ENCODE peak calls at places on chromosomes 11 and 22, in eight cellular contexts. A is heart left ventricle; O is brain microvascular endothelial cell; P is activated CD8-positive, alpha-beta T cell treated with anti-CD3 and anti-CD28 coated beads for 36 hours; U is GM06990; G is foreskin keratinocyte; Z is cardiac fibroblast; M is RWPE1. T is an unnamed sample.

GRCh38 chr22:47012589-47013365 is 250.3 kb downstream of the TBC1D22A start:
- DNase-seq in A (no peak), O (peak), P (no peak), U (no peak), G (no peak), Z (peak), M (no peak), T (no peak)

GRCh38 chr11:93532285-93532789 is 10.9 kb downstream of the SMCO4 start:
- DNase-seq in A (no peak), O (peak), P (peak), U (no peak), G (peak), Z (no peak), M (no peak), T (no peak)

GRCh38 chr11:86952933-86953637 is 2.1 kb downstream of the FZD4 start:
- DNase-seq in A (no peak), O (peak), P (no peak), U (no peak), G (no peak), Z (peak), M (no peak), T (no peak)

GRCh38 chr11:35675901-35676610 is 13.5 kb downstream of the TRIM44 start:
- DNase-seq in A (no peak), O (no peak), P (no peak), U (no peak), G (no peak), Z (peak), M (no peak), T (no peak)

GRCh38 chr22:19940536-19941364 is 822 bp upstream of the COMT start:
- DNase-seq in A (no peak), O (no peak), P (no peak), U (no peak), G (no peak), Z (no peak), M (no peak), T (no peak)

GRCh38 chr11:61507962-61508824 is at the start of gene LRRC10B:
- DNase-seq in A (no peak), O (no peak), P (peak), U (no peak), G (no peak), Z (no peak), M (no peak), T (peak)

GRCh38 chr11:120818097-120818496 is 205.8 kb upstream of the TBCEL start:
- DNase-seq in A (no peak), O (no peak), P (no peak), U (no peak), G (no peak), Z (no peak), M (no peak), T (no peak)

GRCh38 chr11:120548682-120549209 is 37.2 kb downstream of the GRIK4 start:
- DNase-seq in A (no peak), O (no peak), P (no peak), U (no peak), G (no peak), Z (no peak), M (no peak), T (no peak)

GRCh38 chr11:28526406-28526751 is 418.2 kb downstream of the METTL15 start:
- DNase-seq in A (no peak), O (no peak), P (no peak), U (no peak), G (no peak), Z (peak), M (no peak), T (no peak)

GRCh38 chr11:126997196-126997595 is 3.4 kb downstream of the KIRREL3 start:
- DNase-seq in A (no peak), O (no peak), P (no peak), U (no peak), G (no peak), Z (no peak), M (no peak), T (no peak)

GRCh38 chr22:39522567-39523300 is 2.4 kb downstream of the ATF4 start:
- DNase-seq in A (peak), O (no peak), P (peak), U (no peak), G (peak), Z (peak), M (peak), T (no peak)

GRCh38 chr11:27718853-27719574 is 18.8 kb upstream of the BDNF start:
- DNase-seq in A (peak), O (no peak), P (no peak), U (no peak), G (no peak), Z (peak), M (peak), T (no peak)

GRCh38 chr11:33996498-33997454 is 54.8 kb upstream of the CAPRIN1 start:
- DNase-seq in A (peak), O (peak), P (peak), U (peak), G (peak), Z (peak), M (peak), T (peak)

GRCh38 chr11:790721-791564 is 1.1 kb upstream of the CEND1 start:
- DNase-seq in A (no peak), O (no peak), P (no peak), U (no peak), G (no peak), Z (peak), M (no peak), T (no peak)

GRCh38 chr11:8838248-8838647 is 72.7 kb upstream of the AKIP1 start:
- DNase-seq in A (no peak), O (peak), P (no peak), U (no peak), G (no peak), Z (peak), M (no peak), T (no peak)

GRCh38 chr11:7165911-7166310 is 77.1 kb downstream of the RBMXL2 start:
- DNase-seq in A (no peak), O (no peak), P (no peak), U (no peak), G (peak), Z (no peak), M (no peak), T (no peak)

GRCh38 chr22:43854151-43854785 is 8.0 kb downstream of the SULT4A1 start:
- DNase-seq in A (no peak), O (no peak), P (no peak), U (no peak), G (no peak), Z (no peak), M (no peak), T (no peak)

GRCh38 chr22:43852605-43853327 is 9.5 kb downstream of the SULT4A1 start:
- DNase-seq in A (no peak), O (no peak), P (no peak), U (no peak), G (no peak), Z (no peak), M (no peak), T (no peak)

GRCh38 chr22:43855431-43855830 is 6.9 kb downstream of the SULT4A1 start:
- DNase-seq in A (no peak), O (no peak), P (no peak), U (no peak), G (no peak), Z (no peak), M (no peak), T (no peak)

GRCh38 chr22:43853328-43853931 is 8.9 kb downstream of the SULT4A1 start:
- DNase-seq in A (no peak), O (no peak), P (no peak), U (no peak), G (no peak), Z (no peak), M (no peak), T (no peak)

GRCh38 chr22:43854786-43855271 is 7.5 kb downstream of the SULT4A1 start:
- DNase-seq in A (no peak), O (no peak), P (no peak), U (no peak), G (no peak), Z (no peak), M (no peak), T (no peak)
- TF ChIP-seq CTCF in A (no peak), O (no peak), P (no peak), U (no peak), G (no peak), Z (no peak), M (no peak), T (no peak)

DNA sequence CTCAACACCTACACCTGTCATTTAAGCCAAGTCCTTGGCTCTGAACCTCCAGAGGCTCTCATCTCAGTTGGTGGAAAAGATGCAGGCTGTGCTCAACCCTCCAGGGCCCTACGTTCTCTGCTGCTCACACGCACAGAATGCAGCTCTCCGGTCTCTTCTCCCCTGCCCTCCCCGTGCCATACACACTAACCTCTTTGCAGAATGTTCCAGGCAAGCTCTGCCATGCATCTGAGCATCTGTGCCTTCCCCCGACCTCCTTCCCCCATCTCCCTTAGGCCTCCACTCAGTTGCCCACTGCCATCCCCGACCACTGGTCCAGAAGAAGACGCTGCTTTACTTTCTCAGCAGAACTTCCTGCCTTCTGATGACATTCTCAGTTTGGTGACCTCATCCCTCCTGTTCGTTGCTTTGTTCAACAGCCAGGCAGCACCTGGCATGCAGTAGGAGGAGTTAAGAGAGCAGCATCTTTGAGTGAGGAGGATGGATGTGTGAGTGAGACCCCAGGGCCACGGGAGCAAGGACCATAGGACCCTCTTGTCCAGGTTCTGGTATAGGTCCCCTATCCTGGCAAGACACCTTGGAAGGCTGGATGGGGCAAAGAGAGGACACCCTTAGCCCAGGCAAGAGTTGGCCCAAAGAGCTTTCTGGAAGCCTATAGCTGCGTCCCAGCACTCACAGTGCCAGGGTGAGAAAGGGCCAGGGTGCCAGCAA is 598.0 kb downstream of the BRD1 start:
- DNase-seq in A (no peak), O (no peak), P (no peak), U (no peak), G (no peak), Z (no peak), M (no peak), T (no peak)
- TF ChIP-seq CTCF in A (no peak), O (no peak), P (no peak), U (no peak), G (no peak), Z (no peak), M (no peak), T (no peak)

GRCh38 chr11:115499891-115500290 is 4.3 kb downstream of the CADM1 start:
- DNase-seq in A (no peak), O (no peak), P (no peak), U (no peak), G (no peak), Z (no peak), M (no peak), T (no peak)
- TF ChIP-seq CTCF in A (no peak), O (no peak), P (no peak), U (no peak), G (no peak), Z (no peak), M (no peak), T (no peak)

DNA sequence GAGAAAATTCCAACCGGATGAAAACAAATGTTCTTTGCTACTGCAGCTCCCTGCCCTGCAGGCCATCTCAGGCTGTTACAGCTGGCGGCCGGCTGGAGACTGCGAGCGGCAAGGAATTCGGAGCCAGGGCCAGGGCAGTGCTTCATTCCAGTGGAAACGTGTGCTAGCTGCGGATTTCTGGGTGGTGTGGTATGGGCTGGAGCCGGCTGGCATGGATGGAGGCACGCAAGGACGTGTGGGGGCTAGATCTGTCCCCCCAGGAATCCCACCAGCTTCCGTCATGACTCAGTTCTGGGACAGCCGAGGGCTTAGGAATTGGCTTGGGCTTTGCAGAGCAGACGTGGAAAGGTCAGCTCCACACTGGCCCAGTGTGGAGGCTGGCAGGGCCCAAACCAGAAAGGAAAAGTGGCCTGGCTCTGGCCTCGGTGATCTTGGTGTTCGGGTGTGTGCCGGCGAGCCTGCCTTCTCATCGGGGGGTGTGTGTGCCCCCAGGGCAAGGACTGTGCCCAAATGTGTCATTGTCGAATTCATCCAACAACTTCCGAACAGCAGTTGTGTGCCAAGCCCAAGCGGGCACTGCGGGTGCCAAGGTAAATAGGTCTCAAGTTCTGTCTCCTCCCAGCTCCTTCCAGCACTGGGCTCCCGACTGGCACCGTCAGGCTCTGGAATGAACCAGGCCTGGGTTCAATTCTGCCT is 48.1 kb upstream of the SHISAL1 start:
- DNase-seq in A (no peak), O (peak), P (no peak), U (no peak), G (peak), Z (peak), M (peak), T (no peak)
- TF ChIP-seq CTCF in A (peak), O (peak), P (no peak), U (no peak), G (peak), Z (peak), M (peak), T (no peak)

T was measured in GM13976.